ENCODE peak calls at places on chromosome 9, in four cellular contexts. D is glomerular endothelial cell, R is AG08395, F is NCI-H146. L is an unnamed sample.

GRCh38 chr9:90641868-90642558 is 611 bp downstream of the DIRAS2 start:
- DNase-seq in D (no peak), R (no peak), F (peak; percentile 4), L (no peak)

GRCh38 chr9:28839778-28840430 is 1266.6 kb upstream of the C9orf72 start:
- DNase-seq in D (no peak), R (no peak), F (no peak), L (no peak)

GRCh38 chr9:135584371-135584770 is 22.8 kb downstream of the PAEP start:
- DNase-seq in D (no peak), R (no peak), F (no peak), L (no peak)

GRCh38 chr9:99430301-99430700 is 208.2 kb downstream of the SEC61B start:
- DNase-seq in D (no peak), R (peak; percentile 53), F (no peak), L (peak; percentile 14)

GRCh38 chr9:102253099-102253498 is 514.7 kb upstream of the GRIN3A start:
- DNase-seq in D (no peak), R (no peak), F (peak; percentile 1), L (no peak)

GRCh38 chr9:128072144-128073021 is 4.4 kb downstream of the SLC25A25 start:
- DNase-seq in D (peak; percentile 50), R (no peak), F (peak; percentile 55), L (peak; percentile 50)

GRCh38 chr9:26540094-26540493 is 352.5 kb downstream of the CAAP1 start:
- DNase-seq in D (no peak), R (no peak), F (no peak), L (no peak)

GRCh38 chr9:20022410-20022809 is 233.6 kb upstream of the SLC24A2 start:
- DNase-seq in D (no peak), R (no peak), F (no peak), L (peak; percentile 16)

GRCh38 chr9:2157277-2158105 is 142.3 kb downstream of the SMARCA2 start:
- DNase-seq in D (no peak), R (peak; percentile 74), F (peak; percentile 78), L (peak; percentile 44)

GRCh38 chr9:110742741-110743371 is 74.3 kb downstream of the MUSK start:
- DNase-seq in D (peak; percentile 70), R (peak; percentile 45), F (no peak), L (no peak)

L was measured in hepatic stellate cell.